ENCODE peak calls at places on chromosome 12, in nine cellular contexts. D is left ventricle myocardium inferior; W is ovary; X is tibial nerve; Z is stomach; V is IMR-90; F is CD8-positive, alpha-beta T cell; I is suprapubic skin; G is mammary epithelial cell. Y is an unnamed sample.

GRCh38 chr12:53743277-53744129 is 8.3 kb downstream of the CISTR start:
- DNase-seq in D (no peak), W (peak), X (no peak), Z (peak), V (peak), F (peak), I (no peak), G (peak), Y (no peak)

GRCh38 chr12:77734489-77734888 is 96.2 kb upstream of the NAV3 start:
- DNase-seq in D (no peak), W (peak), X (no peak), Z (no peak), V (peak), F (no peak), I (no peak), G (no peak), Y (no peak)

GRCh38 chr12:105275997-105276760 is 40.2 kb upstream of the APPL2 start:
- DNase-seq in D (no peak), W (no peak), X (no peak), Z (no peak), V (no peak), F (no peak), I (no peak), G (no peak), Y (no peak)

GRCh38 chr12:105270671-105271255 is 34.8 kb upstream of the APPL2 start:
- DNase-seq in D (no peak), W (no peak), X (no peak), Z (no peak), V (no peak), F (no peak), I (no peak), G (no peak), Y (no peak)

GRCh38 chr12:6070472-6071257 is 53.8 kb downstream of the VWF start:
- DNase-seq in D (no peak), W (no peak), X (no peak), Z (no peak), V (no peak), F (no peak), I (no peak), G (no peak), Y (no peak)

GRCh38 chr12:25592725-25593495 is 39.8 kb upstream of the LMNTD1 start:
- DNase-seq in D (no peak), W (no peak), X (no peak), Z (no peak), V (no peak), F (no peak), I (no peak), G (no peak), Y (no peak)

GRCh38 chr12:61107118-61107517 is 1153.1 kb upstream of the USP15 start:
- DNase-seq in D (no peak), W (no peak), X (no peak), Z (no peak), V (no peak), F (no peak), I (no peak), G (no peak), Y (no peak)

GRCh38 chr12:1830981-1831930 is 10.9 kb downstream of the LRTM2 start:
- DNase-seq in D (peak), W (no peak), X (no peak), Z (peak), V (peak), F (no peak), I (no peak), G (peak), Y (peak)

GRCh38 chr12:1799882-1800645 is 20.3 kb upstream of the LRTM2 start:
- DNase-seq in D (no peak), W (no peak), X (peak), Z (no peak), V (no peak), F (no peak), I (peak), G (no peak), Y (no peak)

GRCh38 chr12:112380663-112381420 is 1.4 kb downstream of the HECTD4 start:
- DNase-seq in D (no peak), W (no peak), X (no peak), Z (no peak), V (no peak), F (no peak), I (no peak), G (no peak), Y (no peak)

GRCh38 chr12:69985656-69986055 is 160.6 kb downstream of the MYRFL start:
- DNase-seq in D (no peak), W (no peak), X (no peak), Z (no peak), V (no peak), F (no peak), I (no peak), G (no peak), Y (no peak)

GRCh38 chr12:104586325-104587048 is 129.7 kb downstream of the CHST11 start:
- DNase-seq in D (no peak), W (no peak), X (no peak), Z (no peak), V (no peak), F (no peak), I (no peak), G (no peak), Y (no peak)

GRCh38 chr12:47590771-47591368 is 115.0 kb downstream of the RPAP3 start:
- DNase-seq in D (no peak), W (no peak), X (no peak), Z (no peak), V (no peak), F (no peak), I (no peak), G (no peak), Y (no peak)

GRCh38 chr12:46373303-46374182 is 970 bp upstream of the SLC38A2 start:
- DNase-seq in D (peak), W (peak), X (peak), Z (peak), V (peak), F (peak), I (peak), G (peak), Y (no peak)

GRCh38 chr12:94561943-94562411 is 88.4 kb downstream of the TMCC3 start:
- DNase-seq in D (peak), W (no peak), X (no peak), Z (peak), V (no peak), F (no peak), I (no peak), G (peak), Y (no peak)

GRCh38 chr12:50265770-50266524 is 17.4 kb downstream of the LIMA1 start:
- DNase-seq in D (no peak), W (no peak), X (no peak), Z (no peak), V (no peak), F (no peak), I (no peak), G (peak), Y (no peak)
- H3K27ac ChIP-seq in D (peak), W (no peak), X (no peak), Z (no peak), V (no peak), F (no peak), I (no peak), G (peak), Y (no peak)

GRCh38 chr12:98788396-98788795 is 143.3 kb downstream of the APAF1 start:
- DNase-seq in D (no peak), W (no peak), X (no peak), Z (no peak), V (no peak), F (no peak), I (no peak), G (no peak), Y (no peak)
- H3K4me3 ChIP-seq in D (no peak), W (no peak), X (no peak), Z (no peak), V (no peak), F (no peak), I (no peak), G (no peak), Y (no peak)

GRCh38 chr12:21065845-21066244 is 65.1 kb upstream of the SLCO1B1 start:
- DNase-seq in D (no peak), W (no peak), X (no peak), Z (no peak), V (no peak), F (no peak), I (no peak), G (no peak), Y (peak)
- TF ChIP-seq CTCF in D (peak), W (no peak), X (no peak), Z (peak), V (no peak), F (no peak), I (no peak), G (peak), Y (peak)

GRCh38 chr12:58321414-58321813 is 380.0 kb downstream of the ATP23 start:
- DNase-seq in D (no peak), W (no peak), X (no peak), Z (no peak), V (no peak), F (no peak), I (no peak), G (no peak), Y (no peak)

GRCh38 chr12:58323676-58324075 is 382.3 kb downstream of the ATP23 start:
- DNase-seq in D (no peak), W (no peak), X (no peak), Z (no peak), V (peak), F (no peak), I (no peak), G (no peak), Y (no peak)

DNA sequence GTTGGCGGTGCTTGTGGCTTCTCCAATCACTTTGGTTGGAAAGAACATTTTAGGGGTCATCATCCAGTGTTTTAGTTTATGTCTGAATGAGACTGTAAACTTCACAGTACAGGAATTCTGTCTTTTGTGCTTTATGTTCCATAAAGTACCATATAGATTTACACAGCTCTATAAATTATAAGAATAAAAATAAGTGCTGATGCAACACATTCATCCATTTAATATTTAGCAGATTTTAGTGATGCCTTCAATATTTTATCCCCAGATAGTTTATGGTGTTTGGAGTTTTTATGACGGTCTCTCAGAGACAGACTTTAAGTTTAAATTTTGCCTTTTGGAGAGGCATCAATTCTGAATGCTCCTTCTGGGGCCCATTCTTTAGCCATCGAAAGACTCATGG is 385.2 kb downstream of the ATP23 start:
- DNase-seq in D (no peak), W (no peak), X (no peak), Z (no peak), V (no peak), F (no peak), I (no peak), G (no peak), Y (no peak)
- H3K27ac ChIP-seq in D (no peak), W (no peak), X (no peak), Z (no peak), V (no peak), F (no peak), I (no peak), G (no peak), Y (no peak)

DNA sequence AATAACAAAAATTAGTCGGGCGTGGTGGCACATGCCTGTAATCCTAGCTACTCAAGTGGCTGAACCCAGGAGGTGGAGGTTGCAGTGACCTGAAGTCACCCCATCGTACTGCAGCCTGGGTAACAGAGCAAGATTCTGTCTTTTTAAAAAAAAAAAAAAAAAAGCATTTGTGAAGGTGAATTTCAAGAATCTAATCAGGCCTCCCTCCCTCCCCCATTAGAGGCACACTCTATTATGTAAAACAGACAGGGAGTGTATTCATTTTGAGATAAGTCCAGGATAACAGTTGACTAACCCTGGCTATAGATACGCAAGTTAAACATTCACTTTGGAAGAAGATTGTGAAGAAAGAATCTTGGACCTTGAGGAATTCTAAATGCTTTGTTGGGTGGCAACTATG is 2.9 kb downstream of the RESF1 start:
- DNase-seq in D (no peak), W (no peak), X (no peak), Z (no peak), V (no peak), F (no peak), I (no peak), G (no peak), Y (no peak)
- H3K4me3 ChIP-seq in D (peak), W (peak), X (no peak), Z (peak), V (no peak), F (peak), I (no peak), G (no peak), Y (no peak)

GRCh38 chr12:41514050-41514449 is 325.9 kb downstream of the PDZRN4 start:
- DNase-seq in D (no peak), W (no peak), X (no peak), Z (no peak), V (no peak), F (no peak), I (no peak), G (no peak), Y (no peak)

GRCh38 chr12:41511247-41511646 is 323.1 kb downstream of the PDZRN4 start:
- DNase-seq in D (no peak), W (no peak), X (no peak), Z (no peak), V (no peak), F (no peak), I (no peak), G (no peak), Y (no peak)

GRCh38 chr12:41512531-41512930 is 324.4 kb downstream of the PDZRN4 start:
- DNase-seq in D (peak), W (no peak), X (no peak), Z (no peak), V (no peak), F (no peak), I (no peak), G (no peak), Y (no peak)

GRCh38 chr12:41515953-41516352 is 327.8 kb downstream of the PDZRN4 start:
- DNase-seq in D (no peak), W (no peak), X (no peak), Z (no peak), V (no peak), F (no peak), I (no peak), G (no peak), Y (no peak)

GRCh38 chr12:41514907-41515306 is 326.8 kb downstream of the PDZRN4 start:
- DNase-seq in D (no peak), W (no peak), X (no peak), Z (no peak), V (no peak), F (no peak), I (no peak), G (no peak), Y (no peak)
- TF ChIP-seq CTCF in D (no peak), W (no peak), X (no peak), Z (no peak), V (no peak), F (no peak), I (no peak), G (no peak), Y (peak)

DNA sequence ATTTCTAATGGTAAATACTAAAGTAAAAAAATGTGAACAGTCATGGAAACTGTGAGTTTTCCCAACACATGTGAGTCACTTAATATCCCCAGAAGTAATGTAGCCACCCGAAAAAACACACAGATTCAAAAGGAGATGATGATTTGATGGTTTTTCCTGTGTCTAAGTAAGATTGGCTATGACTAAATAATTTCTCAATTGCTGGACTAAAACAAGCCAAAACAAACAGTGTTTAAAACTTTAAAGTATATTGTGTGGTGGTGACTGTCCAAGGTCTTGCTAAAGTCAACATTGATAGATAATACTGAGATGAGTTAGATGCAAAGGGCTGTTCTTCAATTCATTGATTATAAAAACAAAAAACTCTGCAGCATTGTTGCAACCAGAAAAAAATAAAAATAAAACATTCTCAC is 89.6 kb upstream of the SOX5 start:
- DNase-seq in D (no peak), W (no peak), X (no peak), Z (no peak), V (peak), F (no peak), I (no peak), G (peak), Y (peak)
- H3K27ac ChIP-seq in D (no peak), W (no peak), X (no peak), Z (no peak), V (no peak), F (no peak), I (no peak), G (no peak), Y (peak)

GRCh38 chr12:132951649-132952048 is 4.5 kb downstream of the ZNF605 start:
- DNase-seq in D (no peak), W (no peak), X (no peak), Z (no peak), V (no peak), F (no peak), I (no peak), G (no peak), Y (no peak)
- H3K4me3 ChIP-seq in D (no peak), W (no peak), X (no peak), Z (no peak), V (no peak), F (no peak), I (no peak), G (no peak), Y (no peak)

GRCh38 chr12:7322599-7322998 is 18.7 kb downstream of the ACSM4 start:
- DNase-seq in D (no peak), W (no peak), X (no peak), Z (no peak), V (no peak), F (no peak), I (no peak), G (no peak), Y (no peak)

GRCh38 chr12:7324176-7324575 is 20.3 kb downstream of the ACSM4 start:
- DNase-seq in D (no peak), W (no peak), X (no peak), Z (no peak), V (no peak), F (no peak), I (no peak), G (no peak), Y (no peak)

DNA sequence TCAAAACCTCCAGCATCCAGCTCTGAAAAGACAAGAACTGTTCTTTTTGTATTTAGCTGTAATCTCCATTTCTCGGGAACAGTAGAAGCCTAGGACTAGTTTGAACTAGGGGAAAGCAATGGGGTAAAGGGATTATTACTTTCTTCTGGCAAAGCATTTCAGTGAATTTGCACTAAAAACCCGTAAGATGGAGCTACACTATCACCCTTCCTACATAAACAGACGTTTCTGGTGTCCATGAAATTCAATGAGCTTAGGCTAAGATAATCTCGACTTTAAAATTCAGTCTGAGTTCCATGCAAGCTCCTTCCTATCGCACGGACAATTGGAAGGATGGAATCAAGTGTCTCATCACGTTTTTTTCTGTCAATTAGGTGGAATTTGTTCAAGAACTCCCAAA is 24.0 kb downstream of the ACSM4 start:
- DNase-seq in D (no peak), W (no peak), X (no peak), Z (no peak), V (no peak), F (no peak), I (no peak), G (no peak), Y (no peak)
- TF ChIP-seq CTCF in D (no peak), W (no peak), X (no peak), Z (no peak), V (no peak), F (no peak), I (no peak), G (no peak), Y (no peak)